ENCODE peak calls at places on chromosomes 3 and 15, in nine cellular contexts. V is germinal center; K is progenitor cell of endocrine pancreas; Q is NCI-H2081; A is OCI-LY7; C is stimulated activated CD4-positive, alpha-beta T cell treated with anti-CD3 and anti-CD28 coated beads, Interleukin-12 subunit alpha, Interleukin-12 subunit beta, amount 100 ng/mL, for 48 hours; W is ovary; T is GM04503; M is ACHN. B is an unnamed sample.

GRCh38 chr3:66138336-66139234 is 82.2 kb upstream of the SLC25A26 start:
- DNase-seq in V (no peak), K (peak; percentile 27), Q (peak; percentile 66), A (peak; percentile 14), C (peak; percentile 14), W (peak; percentile 39), T (no peak), M (peak; percentile 72), B (no peak)

GRCh38 chr15:91471410-91471993 is 371.4 kb downstream of the SV2B start:
- DNase-seq in V (no peak), K (no peak), Q (no peak), A (no peak), C (no peak), W (no peak), T (no peak), M (no peak), B (no peak)

GRCh38 chr3:85360742-85361387 is 402.1 kb downstream of the CADM2 start:
- DNase-seq in V (no peak), K (peak; percentile 35), Q (peak; percentile 72), A (peak; percentile 13), C (no peak), W (no peak), T (no peak), M (peak; percentile 53), B (peak; percentile 54)

GRCh38 chr3:52313774-52314188 is 2.3 kb upstream of the DNAH1 start:
- DNase-seq in V (peak; percentile 56), K (no peak), Q (no peak), A (peak; percentile 68), C (no peak), W (no peak), T (peak; percentile 27), M (peak; percentile 5), B (no peak)

GRCh38 chr3:197858598-197858997 is 67.5 kb downstream of the LRCH3 start:
- DNase-seq in V (no peak), K (no peak), Q (no peak), A (no peak), C (no peak), W (no peak), T (no peak), M (no peak), B (no peak)

GRCh38 chr15:70762469-70763119 is 764 bp downstream of the UACA start:
- DNase-seq in V (peak; percentile 6), K (peak; percentile 40), Q (no peak), A (no peak), C (no peak), W (peak; percentile 54), T (no peak), M (peak; percentile 61), B (peak; percentile 68)

GRCh38 chr15:25238126-25238525 is 200.7 kb downstream of the UBE3A start:
- DNase-seq in V (no peak), K (no peak), Q (no peak), A (no peak), C (no peak), W (no peak), T (no peak), M (no peak), B (no peak)

GRCh38 chr15:41096178-41096577 is 19.9 kb downstream of the INO80 start:
- DNase-seq in V (no peak), K (no peak), Q (no peak), A (no peak), C (no peak), W (no peak), T (no peak), M (no peak), B (no peak)

GRCh38 chr15:46861796-46862195 is 855.5 kb upstream of the SEMA6D start:
- DNase-seq in V (no peak), K (no peak), Q (no peak), A (no peak), C (no peak), W (no peak), T (no peak), M (no peak), B (no peak)

GRCh38 chr15:79640206-79640605 is 208.1 kb downstream of the MINAR1 start:
- DNase-seq in V (no peak), K (no peak), Q (no peak), A (no peak), C (no peak), W (no peak), T (peak; percentile 83), M (peak; percentile 74), B (peak; percentile 92)

GRCh38 chr3:72177075-72178050 is 392.4 kb upstream of the PROK2 start:
- DNase-seq in V (peak; percentile 44), K (no peak), Q (no peak), A (peak; percentile 64), C (no peak), W (peak; percentile 77), T (no peak), M (no peak), B (no peak)

GRCh38 chr3:31664031-31664430 is 131.3 kb downstream of the STT3B start:
- DNase-seq in V (no peak), K (no peak), Q (no peak), A (no peak), C (no peak), W (no peak), T (no peak), M (no peak), B (no peak)

GRCh38 chr3:197256836-197257444 is 41.5 kb downstream of the DLG1 start:
- DNase-seq in V (peak; percentile 16), K (no peak), Q (peak; percentile 61), A (peak; percentile 55), C (peak; percentile 50), W (no peak), T (no peak), M (peak; percentile 50), B (peak; percentile 32)

GRCh38 chr3:130894873-130895330 is 1.0 kb downstream of the ATP2C1 start:
- DNase-seq in V (no peak), K (no peak), Q (no peak), A (no peak), C (no peak), W (no peak), T (no peak), M (peak; percentile 23), B (no peak)

GRCh38 chr3:42572278-42572677 is 9.5 kb downstream of the SEC22C start:
- DNase-seq in V (peak; percentile 46), K (no peak), Q (no peak), A (peak; percentile 36), C (no peak), W (no peak), T (no peak), M (peak; percentile 61), B (peak; percentile 59)

B was measured in SW 1271.